ENCODE peak calls at places on chromosomes 16 and 17, in five cellular contexts. One of them, this sample, is unnamed.

GRCh38 chr17:50534979-50535326 is 2.4 kb downstream of the EPN3 start:
- DNase-seq in NB4: no peak
- DNase-seq in astrocyte of the cerebellum: no peak
- DNase-seq in activated naive CD8-positive, alpha-beta T cell treated with anti-CD3 and anti-CD28 coated beads, Interleukin-2, amount 50 U/mL, for 24 hours: no peak
- DNase-seq in T1000: no peak
- DNase-seq in this sample: no peak

GRCh38 chr16:50611332-50611934 is 63.2 kb downstream of the NKD1 start:
- DNase-seq in NB4: peak
- DNase-seq in astrocyte of the cerebellum: no peak
- DNase-seq in activated naive CD8-positive, alpha-beta T cell treated with anti-CD3 and anti-CD28 coated beads, Interleukin-2, amount 50 U/mL, for 24 hours: no peak
- DNase-seq in T1000: no peak
- DNase-seq in this sample: no peak

GRCh38 chr17:39222151-39222550 is 3.6 kb downstream of the STAC2 start:
- DNase-seq in activated naive CD8-positive, alpha-beta T cell treated with anti-CD3 and anti-CD28 coated beads, Interleukin-2, amount 50 U/mL, for 24 hours: no peak
- DNase-seq in astrocyte of the cerebellum: no peak
- DNase-seq in NB4: no peak
- DNase-seq in T1000: no peak
- DNase-seq in this sample: no peak

GRCh38 chr17:69268442-69269068 is 39.9 kb upstream of the ABCA10 start:
- DNase-seq in T1000: no peak
- DNase-seq in activated naive CD8-positive, alpha-beta T cell treated with anti-CD3 and anti-CD28 coated beads, Interleukin-2, amount 50 U/mL, for 24 hours: no peak
- DNase-seq in NB4: no peak
- DNase-seq in astrocyte of the cerebellum: no peak
- DNase-seq in this sample: no peak

GRCh38 chr17:77906377-77906871 is 52.1 kb upstream of the TNRC6C start:
- DNase-seq in T1000: no peak
- DNase-seq in astrocyte of the cerebellum: no peak
- DNase-seq in NB4: no peak
- DNase-seq in activated naive CD8-positive, alpha-beta T cell treated with anti-CD3 and anti-CD28 coated beads, Interleukin-2, amount 50 U/mL, for 24 hours: no peak
- DNase-seq in this sample: no peak

GRCh38 chr16:25253322-25253721 is 4.3 kb downstream of the ZKSCAN2 start:
- DNase-seq in activated naive CD8-positive, alpha-beta T cell treated with anti-CD3 and anti-CD28 coated beads, Interleukin-2, amount 50 U/mL, for 24 hours: no peak
- DNase-seq in T1000: no peak
- DNase-seq in astrocyte of the cerebellum: no peak
- DNase-seq in NB4: no peak
- DNase-seq in this sample: no peak

GRCh38 chr17:64535357-64535756 is 28.6 kb downstream of the CEP95 start:
- DNase-seq in activated naive CD8-positive, alpha-beta T cell treated with anti-CD3 and anti-CD28 coated beads, Interleukin-2, amount 50 U/mL, for 24 hours: no peak
- DNase-seq in T1000: no peak
- DNase-seq in astrocyte of the cerebellum: no peak
- DNase-seq in NB4: no peak
- DNase-seq in this sample: no peak

GRCh38 chr17:50097907-50098306 is 2.8 kb downstream of the PDK2 start:
- DNase-seq in NB4: no peak
- DNase-seq in T1000: no peak
- DNase-seq in activated naive CD8-positive, alpha-beta T cell treated with anti-CD3 and anti-CD28 coated beads, Interleukin-2, amount 50 U/mL, for 24 hours: no peak
- DNase-seq in astrocyte of the cerebellum: no peak
- DNase-seq in this sample: no peak

GRCh38 chr17:57750109-57750845 is 5.2 kb upstream of the CCDC182 start:
- DNase-seq in activated naive CD8-positive, alpha-beta T cell treated with anti-CD3 and anti-CD28 coated beads, Interleukin-2, amount 50 U/mL, for 24 hours: no peak
- DNase-seq in NB4: peak
- DNase-seq in T1000: no peak
- DNase-seq in astrocyte of the cerebellum: no peak
- DNase-seq in this sample: no peak

GRCh38 chr17:79788455-79788854 is 8.4 kb downstream of the CBX8 start:
- DNase-seq in activated naive CD8-positive, alpha-beta T cell treated with anti-CD3 and anti-CD28 coated beads, Interleukin-2, amount 50 U/mL, for 24 hours: no peak
- DNase-seq in NB4: no peak
- DNase-seq in T1000: no peak
- DNase-seq in astrocyte of the cerebellum: no peak
- DNase-seq in this sample: no peak

GRCh38 chr17:32849879-32850278 is 27.0 kb downstream of the MYO1D start:
- DNase-seq in astrocyte of the cerebellum: no peak
- DNase-seq in NB4: no peak
- DNase-seq in T1000: no peak
- DNase-seq in activated naive CD8-positive, alpha-beta T cell treated with anti-CD3 and anti-CD28 coated beads, Interleukin-2, amount 50 U/mL, for 24 hours: no peak
- DNase-seq in this sample: no peak

GRCh38 chr17:27381007-27381501 is 75.2 kb upstream of the KSR1 start:
- DNase-seq in astrocyte of the cerebellum: no peak
- DNase-seq in activated naive CD8-positive, alpha-beta T cell treated with anti-CD3 and anti-CD28 coated beads, Interleukin-2, amount 50 U/mL, for 24 hours: peak
- DNase-seq in T1000: no peak
- DNase-seq in NB4: peak
- DNase-seq in this sample: peak

GRCh38 chr17:44911133-44912001 is 3.9 kb downstream of the GFAP start:
- DNase-seq in NB4: peak
- DNase-seq in activated naive CD8-positive, alpha-beta T cell treated with anti-CD3 and anti-CD28 coated beads, Interleukin-2, amount 50 U/mL, for 24 hours: peak
- DNase-seq in T1000: no peak
- DNase-seq in astrocyte of the cerebellum: no peak
- DNase-seq in this sample: peak

GRCh38 chr16:53207810-53208752 is 153.3 kb downstream of the CHD9 start:
- DNase-seq in astrocyte of the cerebellum: peak
- DNase-seq in T1000: no peak
- DNase-seq in NB4: peak
- DNase-seq in activated naive CD8-positive, alpha-beta T cell treated with anti-CD3 and anti-CD28 coated beads, Interleukin-2, amount 50 U/mL, for 24 hours: no peak
- DNase-seq in this sample: no peak

GRCh38 chr16:25996052-25996451 is 304.3 kb downstream of the HS3ST4 start:
- DNase-seq in activated naive CD8-positive, alpha-beta T cell treated with anti-CD3 and anti-CD28 coated beads, Interleukin-2, amount 50 U/mL, for 24 hours: no peak
- DNase-seq in astrocyte of the cerebellum: no peak
- DNase-seq in NB4: peak
- DNase-seq in T1000: no peak
- DNase-seq in this sample: no peak

GRCh38 chr16:48365030-48365600 is 20.1 kb downstream of the SIAH1 start:
- DNase-seq in NB4: no peak
- DNase-seq in T1000: no peak
- DNase-seq in activated naive CD8-positive, alpha-beta T cell treated with anti-CD3 and anti-CD28 coated beads, Interleukin-2, amount 50 U/mL, for 24 hours: no peak
- DNase-seq in astrocyte of the cerebellum: no peak
- DNase-seq in this sample: no peak

GRCh38 chr17:82236142-82236971 is 7.5 kb downstream of the SLC16A3 start:
- DNase-seq in T1000: no peak
- DNase-seq in astrocyte of the cerebellum: no peak
- DNase-seq in NB4: peak
- DNase-seq in activated naive CD8-positive, alpha-beta T cell treated with anti-CD3 and anti-CD28 coated beads, Interleukin-2, amount 50 U/mL, for 24 hours: peak
- DNase-seq in this sample: peak

GRCh38 chr16:84293406-84293805 is 1.3 kb upstream of the WFDC1 start:
- DNase-seq in activated naive CD8-positive, alpha-beta T cell treated with anti-CD3 and anti-CD28 coated beads, Interleukin-2, amount 50 U/mL, for 24 hours: no peak
- DNase-seq in NB4: no peak
- DNase-seq in T1000: no peak
- DNase-seq in astrocyte of the cerebellum: no peak
- DNase-seq in this sample: no peak

GRCh38 chr17:77769215-77769614 is 189.3 kb upstream of the TNRC6C start:
- DNase-seq in NB4: no peak
- DNase-seq in T1000: no peak
- DNase-seq in astrocyte of the cerebellum: no peak
- DNase-seq in activated naive CD8-positive, alpha-beta T cell treated with anti-CD3 and anti-CD28 coated beads, Interleukin-2, amount 50 U/mL, for 24 hours: no peak
- DNase-seq in this sample: no peak

GRCh38 chr17:69669441-69670178 is 255.1 kb downstream of the MAP2K6 start:
- DNase-seq in NB4: no peak
- DNase-seq in astrocyte of the cerebellum: peak
- DNase-seq in T1000: no peak
- DNase-seq in activated naive CD8-positive, alpha-beta T cell treated with anti-CD3 and anti-CD28 coated beads, Interleukin-2, amount 50 U/mL, for 24 hours: no peak
- DNase-seq in this sample: no peak

GRCh38 chr17:17786998-17787397 is 49.8 kb downstream of the SREBF1 start:
- DNase-seq in T1000: no peak
- DNase-seq in NB4: no peak
- DNase-seq in activated naive CD8-positive, alpha-beta T cell treated with anti-CD3 and anti-CD28 coated beads, Interleukin-2, amount 50 U/mL, for 24 hours: no peak
- DNase-seq in astrocyte of the cerebellum: no peak
- DNase-seq in this sample: no peak

GRCh38 chr16:89860747-89861304 is 12.6 kb upstream of the TCF25 start:
- DNase-seq in T1000: peak
- DNase-seq in NB4: peak
- DNase-seq in activated naive CD8-positive, alpha-beta T cell treated with anti-CD3 and anti-CD28 coated beads, Interleukin-2, amount 50 U/mL, for 24 hours: peak
- DNase-seq in astrocyte of the cerebellum: no peak
- DNase-seq in this sample: peak

GRCh38 chr16:19463468-19464315 is 46.0 kb downstream of the TMC5 start:
- DNase-seq in NB4: no peak
- DNase-seq in activated naive CD8-positive, alpha-beta T cell treated with anti-CD3 and anti-CD28 coated beads, Interleukin-2, amount 50 U/mL, for 24 hours: no peak
- DNase-seq in T1000: no peak
- DNase-seq in astrocyte of the cerebellum: no peak
- DNase-seq in this sample: no peak

GRCh38 chr16:54158986-54159385 is 127.6 kb downstream of the IRX3 start:
- DNase-seq in T1000: no peak
- DNase-seq in NB4: no peak
- DNase-seq in activated naive CD8-positive, alpha-beta T cell treated with anti-CD3 and anti-CD28 coated beads, Interleukin-2, amount 50 U/mL, for 24 hours: no peak
- DNase-seq in astrocyte of the cerebellum: no peak
- DNase-seq in this sample: no peak

GRCh38 chr17:49573510-49574282 is 2.0 kb upstream of the NXPH3 start:
- DNase-seq in T1000: no peak
- DNase-seq in astrocyte of the cerebellum: no peak
- DNase-seq in NB4: peak
- DNase-seq in activated naive CD8-positive, alpha-beta T cell treated with anti-CD3 and anti-CD28 coated beads, Interleukin-2, amount 50 U/mL, for 24 hours: no peak
- DNase-seq in this sample: no peak

GRCh38 chr16:75710344-75710743 is 9.1 kb upstream of the DUXB start:
- DNase-seq in activated naive CD8-positive, alpha-beta T cell treated with anti-CD3 and anti-CD28 coated beads, Interleukin-2, amount 50 U/mL, for 24 hours: no peak
- DNase-seq in T1000: no peak
- DNase-seq in astrocyte of the cerebellum: no peak
- DNase-seq in NB4: no peak
- DNase-seq in this sample: no peak

GRCh38 chr17:82959990-82960418 is 119.4 kb upstream of the METRNL start:
- DNase-seq in activated naive CD8-positive, alpha-beta T cell treated with anti-CD3 and anti-CD28 coated beads, Interleukin-2, amount 50 U/mL, for 24 hours: no peak
- DNase-seq in NB4: no peak
- DNase-seq in astrocyte of the cerebellum: no peak
- DNase-seq in T1000: no peak
- DNase-seq in this sample: no peak

GRCh38 chr17:80901319-80901718 is 90.3 kb upstream of the CHMP6 start:
- DNase-seq in T1000: no peak
- DNase-seq in astrocyte of the cerebellum: no peak
- DNase-seq in activated naive CD8-positive, alpha-beta T cell treated with anti-CD3 and anti-CD28 coated beads, Interleukin-2, amount 50 U/mL, for 24 hours: no peak
- DNase-seq in NB4: no peak
- DNase-seq in this sample: no peak

GRCh38 chr16:67349172-67349571 is 22.6 kb downstream of the LRRC36 start:
- DNase-seq in NB4: peak
- DNase-seq in T1000: no peak
- DNase-seq in activated naive CD8-positive, alpha-beta T cell treated with anti-CD3 and anti-CD28 coated beads, Interleukin-2, amount 50 U/mL, for 24 hours: no peak
- DNase-seq in astrocyte of the cerebellum: peak
- DNase-seq in this sample: no peak

GRCh38 chr17:44959821-44960523 is 8.1 kb downstream of the C1QL1 start:
- DNase-seq in activated naive CD8-positive, alpha-beta T cell treated with anti-CD3 and anti-CD28 coated beads, Interleukin-2, amount 50 U/mL, for 24 hours: peak
- DNase-seq in T1000: no peak
- DNase-seq in NB4: no peak
- DNase-seq in astrocyte of the cerebellum: no peak
- DNase-seq in this sample: no peak

GRCh38 chr16:46648656-46649055 is 27.5 kb upstream of the SHCBP1 start:
- DNase-seq in T1000: no peak
- DNase-seq in activated naive CD8-positive, alpha-beta T cell treated with anti-CD3 and anti-CD28 coated beads, Interleukin-2, amount 50 U/mL, for 24 hours: no peak
- DNase-seq in NB4: no peak
- DNase-seq in astrocyte of the cerebellum: no peak
- DNase-seq in this sample: no peak